ENCODE peak calls at places on chromosomes 5 and 9, in five cellular contexts. I is GM12878, J is SK-N-SH, F is K562, W is HepG2. Z is an unnamed sample.

GRCh38 chr5:82723168-82723567 is 354.0 kb downstream of the TMEM167A start:
- DNase-seq in I (no peak), J (no peak), F (no peak), W (no peak), Z (no peak)

GRCh38 chr5:61253547-61253946 is 78.5 kb upstream of the ZSWIM6 start:
- DNase-seq in I (no peak), J (no peak), F (no peak), W (no peak), Z (no peak)

GRCh38 chr5:65695896-65696295 is 26.0 kb downstream of the SGTB start:
- DNase-seq in I (no peak), J (no peak), F (no peak), W (no peak), Z (no peak)

GRCh38 chr9:136547508-136548215 is 1.8 kb upstream of the NOTCH1 start:
- DNase-seq in I (no peak), J (no peak), F (no peak), W (no peak), Z (no peak)

GRCh38 chr5:90017236-90017635 is 392.3 kb downstream of the CETN3 start:
- DNase-seq in I (no peak), J (no peak), F (no peak), W (no peak), Z (no peak)

GRCh38 chr9:76034049-76034448 is 143.6 kb downstream of the PCSK5 start:
- DNase-seq in I (no peak), J (no peak), F (no peak), W (no peak), Z (no peak)

GRCh38 chr9:127199001-127199791 is 65.4 kb upstream of the GARNL3 start:
- DNase-seq in I (peak; percentile 71), J (peak; percentile 84), F (peak; percentile 81), W (peak; percentile 45), Z (peak; percentile 81)

GRCh38 chr9:135341612-135342169 is 137.9 kb upstream of the PPP1R26 start:
- DNase-seq in I (no peak), J (no peak), F (no peak), W (no peak), Z (no peak)

GRCh38 chr9:34328500-34328982 is 527 bp downstream of the KIF24 start:
- DNase-seq in I (peak; percentile 5), J (no peak), F (peak; percentile 62), W (no peak), Z (peak; percentile 27)

GRCh38 chr9:127186799-127187198 is 64.4 kb upstream of the ANGPTL2 start:
- DNase-seq in I (no peak), J (no peak), F (no peak), W (no peak), Z (no peak)

GRCh38 chr5:144028058-144028457 is 142.4 kb downstream of the YIPF5 start:
- DNase-seq in I (no peak), J (no peak), F (no peak), W (no peak), Z (no peak)

GRCh38 chr9:113566011-113566711 is 102.6 kb downstream of the RGS3 start:
- DNase-seq in I (no peak), J (no peak), F (no peak), W (no peak), Z (no peak)
- TF ChIP-seq FOXM1 in I (no peak), J (no peak), F (no peak), W (no peak), Z (no peak)

DNA sequence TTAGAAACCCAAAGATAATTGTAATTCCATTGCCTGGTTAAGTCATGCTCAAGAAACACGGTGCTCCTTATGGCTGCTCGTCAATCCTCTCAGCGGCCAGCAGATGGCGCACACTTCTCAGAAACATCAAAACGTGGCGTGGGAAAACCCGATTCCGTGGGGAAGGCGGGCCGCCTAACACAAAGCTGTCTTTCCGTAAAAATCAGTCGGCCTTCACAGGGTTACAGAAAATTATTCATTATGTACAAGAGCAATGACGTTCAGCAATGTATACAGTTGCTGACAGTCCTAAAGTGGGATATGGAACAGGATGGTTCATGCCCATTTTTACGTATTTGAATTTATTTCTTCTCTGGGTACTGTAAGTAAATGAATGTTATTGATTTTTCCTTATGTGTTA is 83.5 kb downstream of the PDE4D start:
- DNase-seq in I (no peak), J (peak; percentile 59), F (peak; percentile 79), W (peak; percentile 16), Z (peak; percentile 70)
- TF ChIP-seq FOXM1 in I (peak; percentile 5), J (no peak), F (no peak), W (no peak), Z (no peak)

GRCh38 chr9:69643098-69643497 is 29.1 kb downstream of the APBA1 start:
- DNase-seq in I (no peak), J (no peak), F (no peak), W (no peak), Z (no peak)

GRCh38 chr9:69633716-69634115 is 38.5 kb downstream of the APBA1 start:
- DNase-seq in I (no peak), J (no peak), F (no peak), W (no peak), Z (no peak)

GRCh38 chr9:69637801-69638200 is 34.4 kb downstream of the APBA1 start:
- DNase-seq in I (no peak), J (no peak), F (no peak), W (no peak), Z (no peak)

GRCh38 chr9:69632768-69633167 is 39.4 kb downstream of the APBA1 start:
- DNase-seq in I (no peak), J (no peak), F (no peak), W (no peak), Z (no peak)

DNA sequence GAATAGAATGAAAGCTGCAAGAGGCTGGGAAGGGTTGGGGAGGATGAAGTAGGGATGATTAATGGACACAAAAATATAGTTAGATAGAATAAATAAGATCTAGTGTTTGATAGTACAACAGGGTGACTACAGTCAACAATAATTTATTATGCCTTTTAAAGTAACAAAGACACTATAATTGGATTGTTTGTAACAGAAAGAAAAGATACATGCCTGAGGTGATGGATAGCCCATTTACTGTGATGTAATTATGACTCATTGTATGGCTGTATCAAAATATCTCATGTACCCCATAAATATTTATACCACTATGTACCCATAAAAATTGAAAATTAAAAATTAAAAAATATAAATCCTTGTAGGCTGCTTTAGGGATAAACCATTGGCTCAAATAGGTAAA is 35.0 kb downstream of the APBA1 start:
- DNase-seq in I (no peak), J (no peak), F (no peak), W (no peak), Z (no peak)
- TF ChIP-seq FOXM1 in I (no peak), J (no peak), F (no peak), W (no peak), Z (no peak)

GRCh38 chr9:4821133-4821532 is 28.4 kb downstream of the RCL1 start:
- DNase-seq in I (no peak), J (no peak), F (no peak), W (no peak), Z (no peak)
- TF ChIP-seq FOXM1 in I (no peak), J (no peak), F (no peak), W (no peak), Z (no peak)

GRCh38 chr9:88988796-88989641 is 2.2 kb upstream of the S1PR3 start:
- DNase-seq in I (no peak), J (no peak), F (no peak), W (no peak), Z (no peak)
- TF ChIP-seq FOXM1 in I (no peak), J (no peak), F (no peak), W (no peak), Z (no peak)

DNA sequence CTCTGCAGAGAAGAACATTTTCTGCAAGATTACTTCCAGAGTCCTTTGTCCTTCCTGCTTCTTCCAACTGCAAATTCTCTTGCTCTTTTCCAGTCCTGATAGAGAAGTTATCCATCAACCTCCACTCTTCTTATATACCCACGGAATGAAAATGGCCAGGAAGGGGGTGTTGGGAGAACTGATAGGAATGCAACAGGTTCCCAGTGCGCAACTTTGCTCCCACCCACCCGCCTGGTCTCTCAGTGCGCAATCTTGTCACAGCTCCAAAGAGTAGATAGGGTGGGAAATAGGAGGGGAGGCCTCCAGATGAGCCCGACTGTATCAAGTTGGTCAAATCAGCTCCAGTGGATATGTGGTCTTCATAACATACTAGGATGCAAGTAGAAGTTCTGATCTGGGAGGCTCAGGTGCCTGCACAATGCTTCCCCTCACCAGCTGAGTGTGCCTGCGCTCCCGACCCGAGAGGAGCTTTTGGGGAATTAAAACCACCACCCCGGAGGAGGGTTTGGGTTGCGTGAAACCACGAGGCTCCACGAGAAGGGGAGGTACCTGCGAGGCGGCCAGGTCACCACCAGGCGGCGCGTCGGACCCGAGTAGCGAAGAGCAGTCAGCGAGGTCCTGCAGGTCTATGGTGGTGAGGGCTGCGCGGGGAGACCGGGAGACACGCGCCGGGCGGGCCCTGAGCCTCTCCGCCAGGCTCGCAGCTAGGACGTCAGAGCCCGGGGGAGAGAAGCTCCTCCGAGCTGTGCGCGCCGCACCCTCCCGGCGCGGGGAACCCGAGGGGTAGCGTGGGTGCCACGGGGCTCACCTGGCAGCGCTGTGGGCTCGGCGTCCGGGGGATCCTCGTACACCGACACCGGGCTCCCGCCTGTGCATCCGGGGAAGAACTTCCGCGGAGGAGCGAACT is 835 bp downstream of the MCIDAS start:
- DNase-seq in I (no peak), J (peak; percentile 89), F (peak; percentile 90), W (peak; percentile 38), Z (peak; percentile 89)
- TF ChIP-seq FOXM1 in I (no peak), J (no peak), F (no peak), W (no peak), Z (no peak)